ENCODE peak calls at places on chromosome 11, in seven cellular contexts. One of them, this sample, is unnamed. For H3K36me3, the result is how much of the 10 kb centered on the place peaks cover.

GRCh38 chr11:30984827-30985226 is 384.7 kb downstream of the DCDC1 start:
- DNase-seq in kidney: no peak
- DNase-seq in neural progenitor cell: no peak
- DNase-seq in neuronal stem cell: no peak
- DNase-seq in endodermal cell: no peak
- DNase-seq in trophoblast cell: no peak
- DNase-seq in mesenchymal stem cell: no peak
- DNase-seq in this sample: no peak

GRCh38 chr11:109851780-109852390 is 241.3 kb upstream of the ZC3H12C start:
- DNase-seq in kidney: peak
- DNase-seq in neural progenitor cell: no peak
- DNase-seq in neuronal stem cell: no peak
- DNase-seq in endodermal cell: no peak
- DNase-seq in trophoblast cell: no peak
- DNase-seq in mesenchymal stem cell: no peak
- DNase-seq in this sample: no peak

GRCh38 chr11:126884192-126884973 is 116.2 kb downstream of the KIRREL3 start:
- DNase-seq in kidney: no peak
- DNase-seq in neural progenitor cell: no peak
- DNase-seq in neuronal stem cell: no peak
- DNase-seq in endodermal cell: no peak
- DNase-seq in trophoblast cell: no peak
- DNase-seq in mesenchymal stem cell: no peak
- DNase-seq in this sample: no peak

GRCh38 chr11:69241844-69242582 is 51.9 kb upstream of the MYEOV start:
- DNase-seq in kidney: no peak
- DNase-seq in neural progenitor cell: no peak
- DNase-seq in neuronal stem cell: no peak
- DNase-seq in endodermal cell: no peak
- DNase-seq in trophoblast cell: no peak
- DNase-seq in mesenchymal stem cell: no peak
- DNase-seq in this sample: no peak

GRCh38 chr11:35932641-35933571 is 11.0 kb upstream of the LDLRAD3 start:
- DNase-seq in kidney: no peak
- DNase-seq in neural progenitor cell: no peak
- DNase-seq in neuronal stem cell: no peak
- DNase-seq in endodermal cell: no peak
- DNase-seq in trophoblast cell: no peak
- DNase-seq in mesenchymal stem cell: no peak
- DNase-seq in this sample: no peak

GRCh38 chr11:102279641-102280170 is 37.6 kb upstream of the BIRC3 start:
- DNase-seq in kidney: no peak
- DNase-seq in neural progenitor cell: no peak
- DNase-seq in neuronal stem cell: no peak
- DNase-seq in endodermal cell: no peak
- DNase-seq in trophoblast cell: no peak
- DNase-seq in mesenchymal stem cell: peak
- DNase-seq in this sample: no peak

GRCh38 chr11:102240502-102240901 is 76.8 kb upstream of the BIRC3 start:
- DNase-seq in kidney: no peak
- DNase-seq in neural progenitor cell: no peak
- DNase-seq in neuronal stem cell: no peak
- DNase-seq in endodermal cell: no peak
- DNase-seq in trophoblast cell: no peak
- DNase-seq in mesenchymal stem cell: peak
- DNase-seq in this sample: no peak

GRCh38 chr11:82989628-82990404 is 81.9 kb downstream of the RAB30 start:
- DNase-seq in kidney: no peak
- DNase-seq in neural progenitor cell: peak
- DNase-seq in neuronal stem cell: peak
- DNase-seq in endodermal cell: no peak
- DNase-seq in trophoblast cell: no peak
- DNase-seq in mesenchymal stem cell: no peak
- DNase-seq in this sample: no peak

GRCh38 chr11:45857834-45858492 is 10.7 kb downstream of the CRY2 start:
- DNase-seq in kidney: peak
- DNase-seq in neural progenitor cell: no peak
- DNase-seq in neuronal stem cell: no peak
- DNase-seq in endodermal cell: no peak
- DNase-seq in trophoblast cell: peak
- DNase-seq in mesenchymal stem cell: peak
- DNase-seq in this sample: no peak

GRCh38 chr11:44067266-44067665 is 1.2 kb downstream of the ACCS start:
- DNase-seq in kidney: no peak
- DNase-seq in neural progenitor cell: no peak
- DNase-seq in neuronal stem cell: no peak
- DNase-seq in endodermal cell: no peak
- DNase-seq in trophoblast cell: no peak
- DNase-seq in mesenchymal stem cell: no peak
- DNase-seq in this sample: no peak

GRCh38 chr11:65298131-65298535 is 16.5 kb upstream of the CDC42EP2 start:
- DNase-seq in kidney: peak
- DNase-seq in neural progenitor cell: no peak
- DNase-seq in neuronal stem cell: no peak
- DNase-seq in endodermal cell: no peak
- DNase-seq in trophoblast cell: no peak
- DNase-seq in mesenchymal stem cell: peak
- DNase-seq in this sample: no peak

GRCh38 chr11:65918211-65919150 is at the start of gene C11orf68:
- DNase-seq in kidney: no peak
- DNase-seq in neural progenitor cell: no peak
- DNase-seq in neuronal stem cell: no peak
- DNase-seq in endodermal cell: no peak
- DNase-seq in trophoblast cell: no peak
- DNase-seq in mesenchymal stem cell: no peak
- DNase-seq in this sample: no peak

GRCh38 chr11:117223741-117224685 is 7.9 kb downstream of the PCSK7 start:
- DNase-seq in kidney: peak
- DNase-seq in neural progenitor cell: no peak
- DNase-seq in neuronal stem cell: no peak
- DNase-seq in endodermal cell: peak
- DNase-seq in trophoblast cell: no peak
- DNase-seq in mesenchymal stem cell: no peak
- DNase-seq in this sample: no peak
- H3K36me3 ChIP-seq in kidney: under half
- H3K36me3 ChIP-seq in neural progenitor cell: under half
- H3K36me3 ChIP-seq in neuronal stem cell: half or more
- H3K36me3 ChIP-seq in endodermal cell: half or more
- H3K36me3 ChIP-seq in trophoblast cell: half or more
- H3K36me3 ChIP-seq in mesenchymal stem cell: half or more
- H3K36me3 ChIP-seq in this sample: under half

GRCh38 chr11:64053699-64054098 is 18.0 kb downstream of the FLRT1 start:
- DNase-seq in kidney: no peak
- DNase-seq in neural progenitor cell: peak
- DNase-seq in neuronal stem cell: no peak
- DNase-seq in endodermal cell: peak
- DNase-seq in trophoblast cell: no peak
- DNase-seq in mesenchymal stem cell: peak
- DNase-seq in this sample: no peak
- H3K9ac ChIP-seq in kidney: no peak
- H3K9ac ChIP-seq in neural progenitor cell: no peak
- H3K9ac ChIP-seq in neuronal stem cell: peak
- H3K9ac ChIP-seq in endodermal cell: no peak
- H3K9ac ChIP-seq in trophoblast cell: no peak
- H3K9ac ChIP-seq in mesenchymal stem cell: no peak
- H3K9ac ChIP-seq in this sample: no peak

DNA sequence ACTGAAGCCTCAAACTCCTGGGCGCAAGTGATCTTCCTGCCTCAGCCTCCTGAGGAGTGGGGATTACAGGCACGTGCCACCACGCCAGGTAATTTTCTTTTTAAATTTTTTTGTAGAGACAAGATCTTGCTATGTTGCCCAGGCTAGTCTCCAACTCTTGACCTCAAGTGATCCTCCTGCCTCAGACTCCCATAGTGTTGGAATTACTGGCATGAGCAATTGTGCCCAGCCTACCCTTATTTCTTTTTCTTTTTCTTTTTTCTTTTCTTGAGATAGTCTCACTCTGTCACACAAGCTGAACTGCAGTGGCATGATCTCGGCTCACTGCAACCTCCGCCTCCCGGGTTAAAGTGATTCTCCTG is 63.9 kb downstream of the AAMDC start:
- DNase-seq in kidney: no peak
- DNase-seq in neural progenitor cell: no peak
- DNase-seq in neuronal stem cell: no peak
- DNase-seq in endodermal cell: no peak
- DNase-seq in trophoblast cell: peak
- DNase-seq in mesenchymal stem cell: no peak
- DNase-seq in this sample: no peak
- H3K36me3 ChIP-seq in kidney: under half
- H3K36me3 ChIP-seq in neural progenitor cell: under half
- H3K36me3 ChIP-seq in neuronal stem cell: half or more
- H3K36me3 ChIP-seq in endodermal cell: under half
- H3K36me3 ChIP-seq in trophoblast cell: under half
- H3K36me3 ChIP-seq in mesenchymal stem cell: under half
- H3K36me3 ChIP-seq in this sample: under half

GRCh38 chr11:27718853-27719574 is 18.8 kb upstream of the BDNF start:
- DNase-seq in kidney: peak
- DNase-seq in neural progenitor cell: peak
- DNase-seq in neuronal stem cell: peak
- DNase-seq in endodermal cell: peak
- DNase-seq in trophoblast cell: no peak
- DNase-seq in mesenchymal stem cell: peak
- DNase-seq in this sample: no peak
- H3K9ac ChIP-seq in kidney: no peak
- H3K9ac ChIP-seq in neural progenitor cell: no peak
- H3K9ac ChIP-seq in neuronal stem cell: peak
- H3K9ac ChIP-seq in endodermal cell: peak
- H3K9ac ChIP-seq in trophoblast cell: no peak
- H3K9ac ChIP-seq in mesenchymal stem cell: peak
- H3K9ac ChIP-seq in this sample: no peak

This sample was measured in SK-N-MC.